ENCODE peak calls at places on chromosomes 3 and 15, in nine cellular contexts. O, X, Y, L, C, R, G, S and K are unnamed samples.

GRCh38 chr15:77144492-77145070 is 73.7 kb upstream of the TSPAN3 start:
- DNase-seq in S (no peak), R (no peak), L (no peak), G (no peak), O (no peak), Y (no peak), C (no peak), X (no peak), K (no peak)

GRCh38 chr3:153130312-153130977 is 31.6 kb upstream of the RAP2B start:
- DNase-seq in O (no peak), Y (peak; percentile 53), G (no peak), S (no peak), R (no peak), L (no peak), X (no peak), C (no peak), K (no peak)

GRCh38 chr3:44318929-44319328 is 19.6 kb upstream of the TCAIM start:
- DNase-seq in R (no peak), C (no peak), Y (no peak), S (peak; percentile 23), G (no peak), O (no peak), L (no peak), X (no peak), K (no peak)

GRCh38 chr3:8503871-8504610 is 2.4 kb downstream of the LMCD1 start:
- DNase-seq in C (no peak), G (no peak), L (no peak), X (no peak), O (no peak), Y (peak; percentile 51), R (no peak), S (no peak), K (no peak)

GRCh38 chr3:117408811-117409210 is 699.2 kb downstream of the TUSC7 start:
- DNase-seq in O (no peak), X (no peak), L (no peak), S (no peak), R (no peak), G (no peak), Y (no peak), C (no peak), K (no peak)

GRCh38 chr15:74782596-74783071 is 754 bp downstream of the CSK start:
- DNase-seq in R (no peak), X (no peak), L (no peak), Y (no peak), S (no peak), C (no peak), G (no peak), O (no peak), K (no peak)

GRCh38 chr15:65054333-65055200 is 9.4 kb downstream of the SLC51B start:
- DNase-seq in O (peak; percentile 79), L (peak; percentile 76), R (peak; percentile 77), Y (peak; percentile 74), C (peak; percentile 85), S (peak; percentile 25), X (no peak), G (peak; percentile 77), K (peak; percentile 91)

GRCh38 chr3:57464801-57465200 is 79.3 kb downstream of the DNAH12 start:
- DNase-seq in O (no peak), S (no peak), R (no peak), X (no peak), Y (no peak), C (no peak), L (no peak), G (no peak), K (no peak)

GRCh38 chr3:105806361-105806760 is 62.5 kb downstream of the CBLB start:
- DNase-seq in Y (peak; percentile 40), C (no peak), O (no peak), L (no peak), G (no peak), X (no peak), R (no peak), S (peak; percentile 71), K (no peak)

GRCh38 chr3:72411843-72412242 is 436.4 kb downstream of the SHQ1 start:
- DNase-seq in R (no peak), Y (no peak), S (no peak), X (no peak), L (no peak), C (no peak), O (no peak), G (no peak), K (no peak)

GRCh38 chr3:82410366-82410765 is 648.9 kb upstream of the GBE1 start:
- DNase-seq in O (no peak), Y (no peak), S (no peak), G (no peak), C (no peak), R (no peak), X (no peak), L (no peak), K (no peak)

GRCh38 chr3:8990266-8991215 is 27.3 kb upstream of the RAD18 start:
- DNase-seq in S (no peak), L (no peak), Y (no peak), X (no peak), G (no peak), C (no peak), R (no peak), O (peak; percentile 53), K (no peak)

GRCh38 chr3:184635774-184636173 is 74.2 kb downstream of the EPHB3 start:
- DNase-seq in X (no peak), O (no peak), C (no peak), G (no peak), S (no peak), L (no peak), R (no peak), Y (no peak), K (no peak)

DNA sequence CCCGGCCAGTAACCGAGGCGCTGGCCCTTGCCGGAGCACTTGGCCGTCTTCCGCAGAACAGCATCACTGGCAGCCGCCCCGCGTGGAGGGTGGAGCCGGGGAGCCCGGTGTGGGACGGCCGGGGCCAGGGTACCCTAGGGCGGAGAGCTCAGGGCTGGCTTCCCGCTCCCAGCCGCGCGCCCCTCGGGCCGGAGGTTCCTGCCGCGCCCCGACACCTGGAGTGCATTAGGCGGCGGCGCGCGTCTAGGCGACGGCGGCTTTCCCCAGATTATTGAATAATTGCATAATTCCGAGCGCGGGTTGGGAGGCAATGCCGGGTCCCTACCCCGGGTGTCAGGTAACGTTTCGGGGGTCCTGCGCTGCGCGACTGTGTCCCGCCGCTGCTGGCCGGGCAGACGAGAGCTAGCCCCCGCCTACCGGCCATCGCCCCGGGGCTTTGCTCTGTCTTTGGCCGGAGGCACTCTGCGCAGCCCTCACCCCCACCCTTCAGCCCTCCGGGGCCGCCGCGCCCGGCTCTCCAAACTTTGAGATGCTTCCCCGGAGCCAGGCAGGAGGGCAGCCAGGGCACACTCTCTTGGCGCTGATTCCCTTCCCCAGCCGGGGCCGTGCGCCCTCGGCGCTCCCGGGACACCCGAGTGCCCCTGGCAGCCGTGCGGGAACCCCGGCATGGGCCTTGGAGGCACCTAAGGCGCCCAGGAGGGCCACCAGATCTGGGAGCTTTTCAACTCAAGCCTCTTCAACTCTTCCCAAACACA is 749 bp downstream of the ITGA11 start:
- DNase-seq in S (no peak), O (peak; percentile 66), L (no peak), X (no peak), G (peak; percentile 71), R (peak; percentile 59), Y (no peak), C (peak; percentile 38), K (no peak)
- H3K4me3 ChIP-seq in S (no peak overlapping the region), O (peak overlapping the region; percentile 51), L (peak overlapping the region; percentile 52), X (peak overlapping the region; percentile 62), G (peak overlapping the region; percentile 59), R (peak overlapping the region; percentile 72), Y (no peak overlapping the region), C (no peak overlapping the region), K (peak overlapping the region; percentile 44)

DNA sequence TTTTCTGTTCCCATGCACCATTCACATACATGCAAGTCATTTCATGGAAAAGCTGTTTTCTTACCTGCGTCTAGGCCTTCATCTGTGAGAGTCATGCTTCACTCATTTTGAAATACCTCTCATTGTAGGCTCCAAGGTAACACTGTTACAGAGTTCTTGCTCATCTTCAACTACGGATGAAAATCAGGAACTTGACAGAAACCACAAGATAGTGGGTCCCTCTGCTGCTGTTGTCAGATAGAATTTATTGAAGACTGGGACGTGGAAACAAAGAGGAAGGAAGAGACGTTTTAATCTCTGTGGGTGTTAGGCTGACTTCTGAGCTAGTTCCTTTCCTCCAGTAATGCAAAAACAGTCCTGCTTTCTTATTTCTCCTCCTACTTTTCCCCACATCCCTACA is at the start of gene P2RY14:
- DNase-seq in R (no peak), S (no peak), Y (peak; percentile 5), G (no peak), L (no peak), C (no peak), O (no peak), X (no peak), K (no peak)
- H3K4me3 ChIP-seq in R (peak within 1 kb of the TSS; percentile 51), S (no peak within 1 kb of the TSS), Y (no peak within 1 kb of the TSS), G (peak within 1 kb of the TSS; percentile 29), L (no peak within 1 kb of the TSS), C (no peak within 1 kb of the TSS), O (no peak within 1 kb of the TSS), X (peak within 1 kb of the TSS; percentile 51), K (peak within 1 kb of the TSS; percentile 25)

DNA sequence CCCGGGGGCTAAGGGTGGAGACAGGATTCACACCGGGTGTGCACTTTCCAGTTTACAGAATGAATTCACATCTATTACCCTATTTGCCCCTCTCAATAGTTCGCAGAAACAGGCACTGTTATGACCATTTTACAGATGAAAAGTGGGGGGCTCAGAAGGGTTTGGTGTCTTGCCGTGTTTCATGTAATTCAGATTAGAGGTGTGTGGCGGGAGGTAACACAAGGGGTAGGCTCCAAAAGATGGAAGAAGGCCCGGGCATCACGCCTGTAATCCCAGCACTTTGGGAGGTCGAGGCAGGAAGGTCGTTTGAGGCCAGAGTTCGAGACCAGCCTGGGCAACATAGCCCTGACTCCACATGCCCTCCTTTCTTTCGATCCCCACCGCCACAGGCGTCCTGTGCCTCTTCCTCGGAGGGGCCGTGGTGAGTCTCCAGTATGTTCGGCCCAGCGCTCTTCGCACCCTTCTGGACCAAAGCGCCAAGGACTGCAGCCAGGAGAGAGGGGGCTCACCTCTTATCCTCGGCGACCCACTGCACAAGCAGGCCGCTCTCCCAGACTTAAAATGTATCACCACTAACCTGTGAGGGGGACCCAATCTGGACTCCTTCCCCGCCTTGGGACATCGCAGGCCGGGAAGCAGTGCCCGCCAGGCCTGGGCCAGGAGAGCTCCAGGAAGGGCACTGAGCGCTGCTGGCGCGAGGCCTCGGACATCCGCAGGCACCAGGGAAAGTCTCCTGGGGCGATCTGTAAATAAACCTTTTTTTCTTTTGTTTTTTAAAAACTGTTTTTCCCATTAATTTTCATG is 3.4 kb downstream of the DUOXA2 start:
- DNase-seq in C (no peak), X (no peak), G (no peak), S (no peak), O (no peak), Y (no peak), R (no peak), L (no peak), K (no peak)
- H3K4me3 ChIP-seq in C (no peak overlapping the region), X (peak overlapping the region; percentile 45), G (no peak overlapping the region), S (no peak overlapping the region), O (no peak overlapping the region), Y (no peak overlapping the region), R (peak overlapping the region; percentile 54), L (peak overlapping the region; percentile 26), K (peak overlapping the region; percentile 3)

GRCh38 chr15:89096664-89097063 is 8.4 kb downstream of the ABHD2 start:
- DNase-seq in G (peak; percentile 24), R (no peak), S (no peak), Y (no peak), X (no peak), O (no peak), C (no peak), L (no peak), K (peak; percentile 62)
- H3K4me3 ChIP-seq in G (no peak overlapping the region), R (peak overlapping the region; percentile 2), S (no peak overlapping the region), Y (no peak overlapping the region), X (no peak overlapping the region), O (no peak overlapping the region), C (no peak overlapping the region), L (no peak overlapping the region), K (no peak overlapping the region)